ENCODE peak calls at places on chromosomes 7 and 10, in six cellular contexts. U is neural progenitor cell, C is AG10803, B is choroid plexus epithelial cell, L is mammary epithelial cell, D is coronary artery. P is an unnamed sample.
A peak's percentile ranks its signal among the peaks of the same experiment; 100 is the strongest.

GRCh38 chr10:34710391-34710751 is 104.7 kb downstream of the PARD3 start:
- DNase-seq in U (no peak), C (peak; percentile 76), B (peak; percentile 84), L (peak; percentile 75), D (no peak), P (peak; percentile 84)

GRCh38 chr10:62036186-62037081 is 134.9 kb downstream of the ARID5B start:
- DNase-seq in U (peak; percentile 12), C (no peak), B (no peak), L (no peak), D (no peak), P (no peak)

GRCh38 chr7:54995631-54996340 is 23.0 kb upstream of the EGFR start:
- DNase-seq in U (no peak), C (peak; percentile 46), B (peak; percentile 47), L (peak; percentile 92), D (no peak), P (peak; percentile 78)

GRCh38 chr7:45568536-45569289 is 5.5 kb upstream of the ADCY1 start:
- DNase-seq in U (no peak), C (no peak), B (no peak), L (no peak), D (peak; percentile 63), P (no peak)

GRCh38 chr10:48655426-48656240 is 29.0 kb upstream of the WDFY4 start:
- DNase-seq in U (no peak), C (peak; percentile 67), B (peak; percentile 47), L (peak; percentile 62), D (peak; percentile 91), P (peak; percentile 76)

GRCh38 chr10:47456096-47456485 is 27.8 kb downstream of the ANXA8 start:
- DNase-seq in U (no peak), C (no peak), B (no peak), L (no peak), D (peak; percentile 43), P (no peak)

GRCh38 chr7:47536705-47537611 is 45.0 kb downstream of the TNS3 start:
- DNase-seq in U (peak; percentile 82), C (peak; percentile 90), B (peak; percentile 57), L (no peak), D (peak; percentile 82), P (peak; percentile 67)

GRCh38 chr10:58302259-58302658 is 32.5 kb upstream of the UBE2D1 start:
- DNase-seq in U (no peak), C (no peak), B (no peak), L (no peak), D (no peak), P (no peak)

GRCh38 chr10:86360657-86361056 is 5.9 kb downstream of the GRID1 start:
- DNase-seq in U (no peak), C (no peak), B (no peak), L (no peak), D (peak; percentile 21), P (no peak)

GRCh38 chr10:63922714-63923317 is 401.6 kb downstream of the REEP3 start:
- DNase-seq in U (peak; percentile 44), C (no peak), B (no peak), L (no peak), D (no peak), P (no peak)

GRCh38 chr7:107469836-107470416 is at the start of gene GPR22:
- DNase-seq in U (no peak), C (no peak), B (no peak), L (no peak), D (no peak), P (no peak)

GRCh38 chr7:3404490-3404889 is 103.4 kb downstream of the SDK1 start:
- DNase-seq in U (no peak), C (peak; percentile 0), B (peak; percentile 69), L (peak; percentile 69), D (no peak), P (peak; percentile 8)

GRCh38 chr10:96043895-96044580 is 655 bp downstream of the CCNJ start:
- DNase-seq in U (peak; percentile 71), C (peak; percentile 42), B (peak; percentile 43), L (peak; percentile 58), D (peak; percentile 78), P (peak; percentile 52)

GRCh38 chr7:158816995-158817394 is 12.3 kb downstream of the ESYT2 start:
- DNase-seq in U (no peak), C (no peak), B (no peak), L (peak; percentile 75), D (no peak), P (no peak)

GRCh38 chr7:158820656-158821055 is 8.7 kb downstream of the ESYT2 start:
- DNase-seq in U (no peak), C (no peak), B (peak; percentile 33), L (no peak), D (no peak), P (peak; percentile 60)

GRCh38 chr7:158816271-158816670 is 13.0 kb downstream of the ESYT2 start:
- DNase-seq in U (no peak), C (peak; percentile 28), B (peak; percentile 47), L (no peak), D (no peak), P (peak; percentile 14)

GRCh38 chr7:158819571-158820203 is 9.6 kb downstream of the ESYT2 start:
- DNase-seq in U (no peak), C (peak; percentile 61), B (peak; percentile 46), L (no peak), D (no peak), P (peak; percentile 26)

DNA sequence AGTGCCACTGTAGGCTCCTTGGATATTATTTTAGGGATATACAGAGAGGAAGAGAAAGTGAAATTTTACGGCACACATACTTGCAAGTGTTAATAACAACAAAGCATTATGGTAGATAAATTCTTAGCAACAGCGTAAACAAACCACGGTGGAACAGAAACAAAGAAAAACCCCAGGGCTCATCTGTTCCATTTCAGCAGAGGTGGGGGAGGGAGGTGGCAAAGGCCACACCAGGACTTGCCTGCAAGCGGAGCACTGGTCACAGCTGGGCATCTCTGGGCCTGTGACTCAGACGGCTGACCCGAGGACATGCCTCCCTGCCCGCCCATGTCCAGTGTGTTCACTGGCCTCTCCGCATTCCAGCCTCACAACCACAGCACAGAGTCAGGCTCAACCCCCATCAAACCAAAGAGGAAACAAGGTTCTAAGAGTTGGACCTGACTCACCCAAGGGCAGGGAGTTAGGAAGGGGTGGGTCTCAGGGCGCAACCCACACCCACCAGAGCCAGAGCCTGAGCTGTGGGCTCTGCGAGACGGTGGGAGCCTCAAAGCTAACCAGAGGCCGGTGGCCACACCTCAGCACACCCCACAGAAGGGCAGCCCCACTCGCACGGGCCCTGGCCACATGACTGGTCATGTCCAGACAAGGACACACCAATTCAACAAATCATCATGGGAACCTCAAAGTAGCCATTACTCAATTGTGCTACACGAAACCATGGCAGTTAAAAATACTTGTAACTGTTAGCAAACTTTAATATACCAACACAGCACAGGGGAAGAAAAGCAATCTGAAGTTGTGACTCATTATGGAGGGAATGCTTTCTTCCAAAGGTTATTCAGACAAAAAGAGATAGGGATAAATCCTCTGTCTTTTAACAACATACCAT is 10.7 kb downstream of the ESYT2 start:
- DNase-seq in U (peak; percentile 75), C (peak; percentile 98), B (peak; percentile 98), L (peak; percentile 99), D (peak; percentile 98), P (peak; percentile 99)
- H3K4me3 ChIP-seq in U (no peak overlapping the region), C (peak overlapping the region; percentile 43), B (peak overlapping the region; percentile 41), L (peak overlapping the region; percentile 53), D (peak overlapping the region; percentile 65), P (peak overlapping the region; percentile 26)

GRCh38 chr10:89421018-89421476 is 6.7 kb downstream of the IFIT5 start:
- DNase-seq in U (no peak), C (no peak), B (no peak), L (no peak), D (no peak), P (no peak)

GRCh38 chr10:89416465-89416864 is 2.1 kb downstream of the IFIT5 start:
- DNase-seq in U (no peak), C (no peak), B (no peak), L (no peak), D (no peak), P (no peak)

GRCh38 chr10:89414146-89414878 is at the start of gene IFIT5:
- DNase-seq in U (peak; percentile 86), C (peak; percentile 61), B (peak; percentile 82), L (peak; percentile 71), D (peak; percentile 81), P (peak; percentile 75)

GRCh38 chr10:89414879-89415821 is 782 bp downstream of the IFIT5 start:
- DNase-seq in U (peak; percentile 60), C (peak; percentile 48), B (peak; percentile 46), L (peak; percentile 52), D (peak; percentile 79), P (peak; percentile 58)

DNA sequence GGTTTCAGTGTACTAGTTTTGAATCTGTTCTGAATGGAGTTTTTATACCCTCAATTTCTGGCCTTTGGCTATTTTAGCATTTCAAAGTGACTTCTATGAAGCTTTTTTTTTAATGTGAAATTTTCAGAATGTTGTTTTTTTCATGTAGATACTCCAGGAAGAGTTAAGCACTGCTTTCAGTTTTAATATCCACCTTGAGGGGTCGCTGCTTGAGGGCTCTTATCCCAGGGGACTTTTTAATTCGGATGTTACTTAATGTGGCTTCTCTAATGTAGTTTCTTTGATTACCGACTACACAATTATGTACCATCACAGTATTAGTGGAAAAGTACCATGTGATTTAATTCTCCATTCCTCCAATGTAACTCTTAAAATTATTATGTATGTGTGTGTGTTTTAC is 5.2 kb downstream of the IFIT5 start:
- DNase-seq in U (no peak), C (peak; percentile 18), B (peak; percentile 68), L (no peak), D (no peak), P (peak; percentile 53)
- TF ChIP-seq CTCF in U (peak; percentile 59), C (peak; percentile 53), B (peak; percentile 77), L (no peak), D (no peak), P (peak; percentile 71)

DNA sequence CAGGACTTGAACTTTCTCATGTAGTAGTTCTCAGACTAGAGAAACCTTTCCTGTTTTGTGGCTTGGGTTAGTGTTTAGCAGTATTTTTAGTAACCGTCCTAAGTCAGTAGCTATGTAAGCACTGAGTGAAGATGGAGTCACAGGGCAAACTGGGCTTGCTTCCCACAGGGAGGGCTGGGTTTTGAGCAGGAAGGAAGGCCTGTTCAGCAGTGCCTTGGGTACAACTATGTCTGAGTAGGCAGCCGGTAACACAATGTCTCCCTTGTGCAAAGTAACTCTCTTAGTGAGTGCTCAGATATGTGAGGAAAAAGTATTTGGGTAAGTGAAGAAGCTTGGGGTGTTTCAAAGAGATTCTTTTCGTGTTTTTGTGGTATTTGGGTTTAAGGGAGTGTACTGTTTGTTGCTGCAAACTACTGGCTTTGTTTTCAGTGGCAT is 96.4 kb downstream of the CCSER2 start:
- DNase-seq in U (peak; percentile 34), C (peak; percentile 97), B (peak; percentile 99), L (peak; percentile 95), D (peak; percentile 88), P (peak; percentile 97)
- H3K4me3 ChIP-seq in U (no peak overlapping the region), C (peak overlapping the region; percentile 43), B (peak overlapping the region; percentile 25), L (peak overlapping the region; percentile 27), D (peak overlapping the region; percentile 63), P (peak overlapping the region; percentile 24)

GRCh38 chr7:100573691-100574361 is at the start of gene SAP25:
- DNase-seq in U (no peak), C (no peak), B (no peak), L (no peak), D (no peak), P (no peak)

GRCh38 chr7:100570954-100571828 is 2.5 kb downstream of the SAP25 start:
- DNase-seq in U (peak; percentile 38), C (no peak), B (peak; percentile 54), L (no peak), D (no peak), P (no peak)

GRCh38 chr7:100572949-100573675 is 588 bp downstream of the SAP25 start:
- DNase-seq in U (no peak), C (no peak), B (no peak), L (no peak), D (no peak), P (no peak)

GRCh38 chr7:100572281-100572948 is 1.3 kb downstream of the SAP25 start:
- DNase-seq in U (no peak), C (no peak), B (no peak), L (no peak), D (no peak), P (no peak)

GRCh38 chr7:100571829-100572116 is 1.9 kb downstream of the SAP25 start:
- DNase-seq in U (no peak), C (no peak), B (no peak), L (no peak), D (no peak), P (no peak)
- TF ChIP-seq CTCF in U (no peak), C (no peak), B (no peak), L (no peak), D (no peak), P (no peak)